ENCODE peak calls at places on chromosomes 6 and 20, in six cellular contexts. G is psoas muscle, S is right cardiac atrium, K is thoracic aorta, U is uterus, Y is mesendoderm. I is an unnamed sample. For H3K4me1, the result is how much of the 10 kb centered on the place peaks cover.

GRCh38 chr20:48156521-48156920 is 371.2 kb upstream of the SULF2 start:
- DNase-seq in U (no peak), Y (no peak), G (no peak), S (no peak), K (no peak), I (no peak)

GRCh38 chr6:81890846-81891245 is 138.4 kb upstream of the TENT5A start:
- DNase-seq in U (no peak), K (no peak), Y (no peak), S (no peak), G (no peak), I (no peak)

GRCh38 chr6:111612379-111612778 is 6.7 kb upstream of the TRAF3IP2 start:
- DNase-seq in Y (no peak), U (no peak), S (no peak), G (no peak), K (no peak), I (no peak)

GRCh38 chr6:52513464-52513863 is 63.4 kb downstream of the TRAM2 start:
- DNase-seq in S (no peak), K (no peak), G (no peak), U (no peak), Y (peak), I (no peak)

GRCh38 chr6:100670056-100670455 is 205.3 kb upstream of the SIM1 start:
- DNase-seq in Y (no peak), S (no peak), G (no peak), K (no peak), U (no peak), I (no peak)

GRCh38 chr6:39228111-39228971 is 934 bp downstream of the KCNK5 start:
- DNase-seq in S (no peak), K (no peak), G (no peak), Y (no peak), U (no peak), I (no peak)

GRCh38 chr6:142378138-142378875 is 76.5 kb downstream of the ADGRG6 start:
- DNase-seq in K (no peak), S (no peak), G (no peak), U (no peak), Y (peak), I (no peak)

GRCh38 chr6:71531006-71531405 is 242.4 kb downstream of the OGFRL1 start:
- DNase-seq in K (no peak), Y (no peak), U (no peak), G (no peak), S (no peak), I (no peak)

GRCh38 chr6:128807577-128807976 is 75.4 kb upstream of the LAMA2 start:
- DNase-seq in G (no peak), S (no peak), U (no peak), K (no peak), Y (peak), I (no peak)

GRCh38 chr6:32843321-32843978 is 397 bp downstream of the PSMB8 start:
- DNase-seq in K (no peak), G (peak), S (peak), Y (no peak), U (no peak), I (peak)

GRCh38 chr20:3744806-3745685 is 12.6 kb downstream of the HSPA12B start:
- DNase-seq in G (peak), Y (peak), U (peak), K (no peak), S (peak), I (peak)

GRCh38 chr20:8721098-8721497 is 347.8 kb upstream of the PLCB4 start:
- DNase-seq in G (no peak), Y (peak), K (no peak), S (peak), U (no peak), I (no peak)

GRCh38 chr6:7761047-7761446 is 35.1 kb downstream of the BMP6 start:
- DNase-seq in S (no peak), Y (no peak), K (no peak), U (no peak), G (no peak), I (no peak)

GRCh38 chr6:13664703-13665352 is 46.8 kb downstream of the RANBP9 start:
- DNase-seq in G (no peak), U (no peak), K (no peak), Y (no peak), S (no peak), I (no peak)

GRCh38 chr6:80280258-80281010 is 174.0 kb downstream of the BCKDHB start:
- DNase-seq in S (no peak), U (no peak), K (no peak), G (no peak), Y (no peak), I (no peak)

GRCh38 chr6:52053038-52053704 is 34.2 kb downstream of the PKHD1 start:
- DNase-seq in G (no peak), K (no peak), S (no peak), U (no peak), Y (no peak), I (no peak)

GRCh38 chr6:79277109-79277508 is 42.6 kb upstream of the HMGN3 start:
- DNase-seq in S (no peak), U (no peak), Y (peak), G (no peak), K (no peak), I (no peak)

GRCh38 chr6:158304254-158304653 is 8.0 kb upstream of the TULP4 start:
- DNase-seq in K (no peak), U (no peak), Y (no peak), S (no peak), G (no peak), I (no peak)

GRCh38 chr6:151229401-151230276 is 10.1 kb upstream of the AKAP12 start:
- DNase-seq in Y (peak), S (no peak), G (no peak), U (no peak), K (no peak), I (no peak)

GRCh38 chr6:97443408-97444080 is 160.5 kb upstream of the MMS22L start:
- DNase-seq in U (no peak), G (no peak), K (no peak), S (no peak), Y (no peak), I (no peak)

GRCh38 chr6:35729722-35730121 is 7.1 kb upstream of the ARMC12 start:
- DNase-seq in K (no peak), Y (no peak), G (no peak), U (no peak), S (no peak), I (no peak)
- H3K4me1 ChIP-seq in K (half or more), Y (under half), G (half or more), U (under half), S (under half), I (half or more)

DNA sequence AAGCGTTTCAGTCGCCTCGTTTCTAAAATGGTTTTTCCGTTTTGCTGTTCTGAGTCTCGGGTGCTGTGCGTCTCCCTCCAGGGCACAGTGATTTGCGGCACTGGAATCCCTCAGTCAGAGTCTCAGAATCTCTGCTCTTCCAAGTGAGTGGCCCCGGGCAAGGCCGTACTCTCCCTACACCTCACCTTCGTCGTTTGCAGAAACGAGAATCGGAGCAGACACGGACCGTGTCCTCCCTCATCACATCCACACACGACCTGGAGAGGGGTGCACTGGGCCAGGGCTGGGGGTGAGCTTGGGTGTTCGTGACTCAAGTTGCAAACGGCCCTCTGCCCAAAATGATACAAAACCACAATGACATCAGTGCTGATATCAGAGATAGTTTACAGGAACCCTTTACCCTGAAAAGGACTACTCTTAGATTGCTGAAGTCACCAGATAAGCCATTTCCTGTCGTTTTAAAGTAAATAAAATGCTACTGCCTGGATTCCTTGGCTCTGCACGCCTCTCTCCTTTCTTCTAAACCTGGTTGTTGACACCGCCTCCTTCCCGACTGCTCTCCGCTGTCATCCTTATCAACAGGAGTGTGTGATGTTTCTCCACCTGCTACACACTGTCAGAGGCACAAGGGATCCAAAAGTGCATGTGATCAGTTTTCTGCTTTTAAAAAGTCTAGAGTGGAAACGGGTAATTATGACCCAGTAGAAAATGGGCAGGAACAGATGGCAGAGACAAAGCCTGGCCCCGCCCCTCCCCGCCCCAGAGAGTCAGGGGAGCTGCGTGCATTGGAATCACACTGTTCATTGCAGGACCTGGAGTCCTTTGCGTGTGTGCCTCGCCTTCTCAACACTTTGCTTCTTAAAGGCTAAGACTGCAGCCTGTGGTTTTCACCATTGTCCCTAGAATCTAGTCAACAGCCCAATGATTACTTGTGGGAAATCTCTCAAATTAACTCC is 38.5 kb downstream of the KIF25 start:
- DNase-seq in G (no peak), K (no peak), S (peak), Y (peak), U (peak), I (no peak)
- H3K4me3 ChIP-seq in G (peak), K (peak), S (peak), Y (no peak), U (peak), I (peak)

GRCh38 chr20:37193226-37193625 is 13.9 kb upstream of the MROH8 start:
- DNase-seq in G (no peak), Y (no peak), K (no peak), U (no peak), S (no peak), I (no peak)

GRCh38 chr20:37193821-37194220 is 14.5 kb upstream of the MROH8 start:
- DNase-seq in K (no peak), S (no peak), Y (no peak), U (no peak), G (no peak), I (no peak)

GRCh38 chr20:37192137-37192854 is 12.9 kb upstream of the MROH8 start:
- DNase-seq in G (peak), U (peak), S (peak), K (peak), Y (peak), I (peak)

GRCh38 chr20:37194616-37195015 is 15.3 kb upstream of the MROH8 start:
- DNase-seq in S (no peak), Y (no peak), U (no peak), K (no peak), G (no peak), I (no peak)

DNA sequence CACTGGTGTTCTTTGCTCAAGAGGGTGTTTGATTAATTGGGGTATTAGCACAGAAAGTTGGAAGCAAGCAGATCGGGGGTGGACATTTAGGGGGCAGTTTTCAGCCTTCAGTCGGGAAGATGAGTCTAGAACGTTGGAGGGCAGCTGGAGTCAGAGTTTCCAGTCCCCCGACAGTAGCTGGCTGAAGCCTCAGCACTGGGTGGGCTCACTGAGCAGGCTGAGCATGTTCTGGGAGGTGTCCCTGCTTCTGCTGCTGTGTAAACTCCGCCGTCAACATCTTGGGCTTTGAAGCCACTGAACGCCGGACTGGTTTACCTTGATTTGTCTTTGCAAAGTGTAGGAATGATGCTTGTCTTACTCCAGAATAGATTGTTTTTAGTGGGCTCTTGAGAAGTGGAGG is 15.7 kb upstream of the MROH8 start:
- DNase-seq in Y (no peak), S (no peak), G (no peak), K (no peak), U (no peak), I (no peak)
- H3K27ac ChIP-seq in Y (no peak), S (no peak), G (no peak), K (no peak), U (no peak), I (no peak)

GRCh38 chr6:154653385-154653784 is 79.8 kb upstream of the SCAF8 start:
- DNase-seq in G (no peak), Y (no peak), K (no peak), S (no peak), U (no peak), I (no peak)
- H3K4me1 ChIP-seq in G (under half), Y (under half), K (under half), S (under half), U (under half), I (under half)

GRCh38 chr6:18595774-18596528 is 208.8 kb downstream of the RNF144B start:
- DNase-seq in S (no peak), U (peak), Y (peak), K (peak), G (no peak), I (no peak)
- H3K4me3 ChIP-seq in S (no peak), U (no peak), Y (no peak), K (peak), G (no peak), I (no peak)